ENCODE peak calls at places on chromosomes 12 and 14, in eight cellular contexts. M is HCT116, J is endothelial cell of umbilical vein, L is mammary epithelial cell, R is astrocyte, U is fibroblast of lung, K is SK-N-SH, N is HepG2. V is an unnamed sample.
A peak's percentile ranks its signal among the peaks of the same experiment; 100 is the strongest.

GRCh38 chr12:39902823-39903222 is 203.1 kb downstream of the SLC2A13 start:
- DNase-seq in K (no peak), N (no peak), L (peak; percentile 26), M (peak; percentile 65), J (peak; percentile 60), R (no peak), U (no peak), V (no peak)

GRCh38 chr14:75859746-75860145 is 122.0 kb downstream of the TGFB3 start:
- DNase-seq in M (no peak), N (no peak), L (no peak), J (no peak), R (no peak), K (no peak), U (no peak), V (no peak)

GRCh38 chr12:131208425-131208824 is 254.7 kb downstream of the ADGRD1 start:
- DNase-seq in L (no peak), U (no peak), K (no peak), R (no peak), J (no peak), M (no peak), N (no peak), V (no peak)

GRCh38 chr14:20472566-20473206 is 3.5 kb downstream of the PNP start:
- DNase-seq in U (no peak), K (no peak), N (no peak), R (no peak), L (no peak), M (no peak), J (no peak), V (no peak)

GRCh38 chr12:116595186-116595585 is 36.0 kb downstream of the MAP1LC3B2 start:
- DNase-seq in L (no peak), M (no peak), N (no peak), J (no peak), K (no peak), R (no peak), U (peak; percentile 66), V (no peak)

GRCh38 chr14:46571970-46572369 is 79.6 kb downstream of the RPL10L start:
- DNase-seq in J (peak; percentile 59), L (peak; percentile 12), K (no peak), N (peak; percentile 0), R (peak; percentile 90), U (no peak), M (no peak), V (no peak)

GRCh38 chr14:102993523-102993922 is 63.8 kb downstream of the CDC42BPB start:
- DNase-seq in L (peak; percentile 86), K (no peak), R (peak; percentile 43), N (peak; percentile 4), J (peak; percentile 49), U (peak; percentile 52), M (peak; percentile 57), V (peak; percentile 88)

GRCh38 chr14:102928412-102929348 is 6.2 kb downstream of the AMN start:
- DNase-seq in U (peak; percentile 31), M (peak; percentile 52), L (no peak), N (no peak), K (no peak), R (peak; percentile 10), J (peak; percentile 24), V (peak; percentile 94)

GRCh38 chr14:51539571-51540037 is 112.1 kb upstream of the FRMD6 start:
- DNase-seq in K (no peak), N (no peak), R (peak; percentile 97), M (no peak), L (peak; percentile 99), J (peak; percentile 82), U (peak; percentile 70), V (peak; percentile 80)

GRCh38 chr14:77059276-77059934 is 30.9 kb upstream of the IRF2BPL start:
- DNase-seq in M (peak; percentile 67), J (peak; percentile 94), R (peak; percentile 96), U (peak; percentile 90), K (no peak), N (peak; percentile 51), L (peak; percentile 49), V (peak; percentile 95)

GRCh38 chr14:96042218-96042930 is 3.2 kb downstream of the C14orf132 start:
- DNase-seq in N (no peak), L (no peak), R (peak; percentile 73), M (no peak), K (no peak), U (peak; percentile 61), J (no peak), V (peak; percentile 62)

GRCh38 chr14:87199371-87199770 is 793.6 kb downstream of the GALC start:
- DNase-seq in U (no peak), K (no peak), N (no peak), M (no peak), J (no peak), R (no peak), L (no peak), V (no peak)

GRCh38 chr12:65895031-65895430 is 70.7 kb downstream of the HMGA2 start:
- DNase-seq in U (no peak), K (no peak), R (no peak), J (no peak), N (no peak), M (no peak), L (no peak), V (no peak)

GRCh38 chr12:50620050-50620974 is 115.5 kb downstream of the DIP2B start:
- DNase-seq in K (no peak), R (peak; percentile 96), N (no peak), U (peak; percentile 85), L (peak; percentile 88), M (no peak), J (no peak), V (peak; percentile 88)

GRCh38 chr12:11650697-11651281 is 1.3 kb downstream of the ETV6 start:
- DNase-seq in M (no peak), U (peak; percentile 41), R (no peak), J (peak; percentile 68), N (peak; percentile 31), L (peak; percentile 60), K (peak; percentile 37), V (no peak)

GRCh38 chr12:2286051-2286450 is 233.3 kb downstream of the CACNA1C start:
- DNase-seq in M (no peak), R (no peak), N (no peak), K (no peak), U (no peak), L (no peak), J (no peak), V (no peak)

GRCh38 chr12:94560416-94561221 is 89.7 kb downstream of the TMCC3 start:
- DNase-seq in R (peak; percentile 77), U (peak; percentile 49), K (no peak), M (peak; percentile 35), L (peak; percentile 98), N (no peak), J (peak; percentile 44), V (peak; percentile 69)

GRCh38 chr12:42865282-42865681 is 275.7 kb upstream of the PRICKLE1 start:
- DNase-seq in M (no peak), N (no peak), L (peak; percentile 51), J (no peak), R (peak; percentile 48), U (no peak), K (no peak), V (no peak)

GRCh38 chr14:100679170-100679569 is 47.5 kb upstream of the DLK1 start:
- DNase-seq in M (no peak), J (no peak), K (no peak), R (no peak), U (no peak), N (no peak), L (no peak), V (no peak)

GRCh38 chr14:100679707-100680438 is 46.8 kb upstream of the DLK1 start:
- DNase-seq in L (no peak), M (no peak), J (no peak), N (peak; percentile 83), R (peak; percentile 86), K (no peak), U (peak; percentile 83), V (peak; percentile 96)

GRCh38 chr14:100677152-100677924 is 49.4 kb upstream of the DLK1 start:
- DNase-seq in L (no peak), K (peak; percentile 82), J (no peak), U (peak; percentile 60), M (no peak), N (peak; percentile 80), R (no peak), V (peak; percentile 91)

GRCh38 chr14:100676089-100676685 is 50.5 kb upstream of the DLK1 start:
- DNase-seq in N (no peak), J (no peak), U (no peak), L (no peak), K (no peak), M (no peak), R (no peak), V (peak; percentile 85)

GRCh38 chr14:100677925-100678765 is 48.5 kb upstream of the DLK1 start:
- DNase-seq in L (no peak), J (no peak), U (peak; percentile 86), K (peak; percentile 89), N (no peak), R (peak; percentile 58), M (no peak), V (peak; percentile 96)
- H2AFZ ChIP-seq in L (no peak overlapping the region), J (peak overlapping the region; percentile 73), U (no peak overlapping the region), K (peak overlapping the region; percentile 11), N (no peak overlapping the region), R (no peak overlapping the region), M (no peak overlapping the region), V (no peak overlapping the region)

GRCh38 chr12:121918679-121919038 is 267 bp downstream of the CFAP251 start:
- DNase-seq in K (no peak), R (no peak), N (no peak), L (no peak), U (no peak), J (no peak), M (no peak), V (peak; percentile 77)
- H4K20me1 ChIP-seq in K (no peaks in the 10 kb centered on the region), R (no peaks in the 10 kb centered on the region), N (no peaks in the 10 kb centered on the region), L (no peaks in the 10 kb centered on the region), U (no peaks in the 10 kb centered on the region), J (no peaks in the 10 kb centered on the region), M (no peaks in the 10 kb centered on the region), V (no peaks in the 10 kb centered on the region)

GRCh38 chr14:56579345-56580316 is at the start of gene TMEM260:
- DNase-seq in R (peak; percentile 73), U (peak; percentile 90), L (peak; percentile 81), J (peak; percentile 91), N (peak; percentile 81), K (peak; percentile 89), M (peak; percentile 85), V (peak; percentile 93)

GRCh38 chr14:56585461-56586084 is 6.0 kb downstream of the TMEM260 start:
- DNase-seq in U (peak; percentile 32), M (no peak), K (no peak), R (peak; percentile 26), L (no peak), J (no peak), N (no peak), V (no peak)

GRCh38 chr14:56581041-56581727 is 1.6 kb downstream of the TMEM260 start:
- DNase-seq in N (no peak), L (peak; percentile 4), M (no peak), R (no peak), K (no peak), J (no peak), U (no peak), V (no peak)

DNA sequence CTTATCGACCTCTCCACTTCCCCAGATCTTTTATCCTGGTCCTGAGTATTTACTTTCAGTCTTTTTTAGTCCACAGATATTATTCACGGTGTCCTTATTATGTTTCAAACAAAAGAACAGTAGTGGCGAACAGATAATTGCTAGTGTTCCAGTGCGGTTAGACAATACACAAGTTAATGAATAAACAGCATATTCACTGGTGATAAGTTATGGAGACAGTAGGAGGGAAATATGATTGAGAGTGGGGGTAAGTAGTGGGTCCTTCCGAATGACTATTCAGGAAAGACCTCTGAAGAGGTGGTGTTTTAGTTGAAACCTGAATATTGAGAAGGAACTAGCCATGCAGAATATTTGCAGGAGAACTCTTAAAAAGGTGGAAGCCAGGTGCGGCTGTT is 716 bp downstream of the TMEM260 start:
- DNase-seq in K (no peak), J (no peak), L (no peak), R (no peak), M (no peak), N (no peak), U (no peak), V (no peak)
- H2AFZ ChIP-seq in K (peak overlapping the region; percentile 89), J (peak overlapping the region; percentile 85), L (peak overlapping the region; percentile 100), R (peak overlapping the region; percentile 95), M (no peak overlapping the region), N (no peak overlapping the region), U (peak overlapping the region; percentile 99), V (peak overlapping the region; percentile 98)

GRCh38 chr14:55053018-55053417 is 1.6 kb downstream of the MAPK1IP1L start:
- DNase-seq in U (no peak), L (no peak), K (no peak), R (no peak), N (no peak), M (no peak), J (no peak), V (no peak)
- H4K20me1 ChIP-seq in U (peaks cover 2% of the 10 kb centered on the region), L (peaks cover 10% of the 10 kb centered on the region), K (peaks cover 46% of the 10 kb centered on the region), R (peaks cover 44% of the 10 kb centered on the region), N (peaks cover 33% of the 10 kb centered on the region), M (peaks cover 26% of the 10 kb centered on the region), J (peaks cover 7% of the 10 kb centered on the region), V (peaks cover 37% of the 10 kb centered on the region)